ENCODE peak calls at places on chromosomes 12 and 14, in seven cellular contexts. F, D, B, N, I, H and G are unnamed samples.
A peak's percentile ranks its signal among the peaks of the same experiment; 100 is the strongest.

GRCh38 chr12:124036117-124037109 is 63.4 kb downstream of the ZNF664 start:
- DNase-seq in F (peak; percentile 15), D (no peak), B (peak; percentile 36), N (peak; percentile 27), I (peak; percentile 56), H (peak; percentile 44), G (no peak)

GRCh38 chr12:93650626-93651025 is 26.5 kb upstream of the CRADD start:
- DNase-seq in F (no peak), D (no peak), B (no peak), N (no peak), I (no peak), H (no peak), G (no peak)

GRCh38 chr12:48882325-48882687 is 16.6 kb upstream of the RND1 start:
- DNase-seq in F (no peak), D (no peak), B (peak; percentile 40), N (no peak), I (no peak), H (peak; percentile 66), G (no peak)

GRCh38 chr12:6627598-6627997 is 8.2 kb downstream of the LPAR5 start:
- DNase-seq in F (no peak), D (no peak), B (no peak), N (no peak), I (no peak), H (no peak), G (no peak)

GRCh38 chr14:98962118-98962517 is 309.9 kb downstream of the BCL11B start:
- DNase-seq in F (no peak), D (no peak), B (no peak), N (no peak), I (no peak), H (no peak), G (no peak)

GRCh38 chr12:8678661-8679111 is 16.1 kb upstream of the MFAP5 start:
- DNase-seq in F (no peak), D (peak; percentile 72), B (no peak), N (no peak), I (no peak), H (no peak), G (no peak)

GRCh38 chr12:62684586-62685295 is 218.1 kb downstream of the MON2 start:
- DNase-seq in F (no peak), D (no peak), B (no peak), N (no peak), I (no peak), H (no peak), G (no peak)

GRCh38 chr12:55743967-55744931 is 1.3 kb downstream of the GDF11 start:
- DNase-seq in F (no peak), D (no peak), B (no peak), N (no peak), I (no peak), H (no peak), G (no peak)

GRCh38 chr14:92729632-92730358 is 18.6 kb downstream of the LGMN start:
- DNase-seq in F (no peak), D (no peak), B (no peak), N (no peak), I (no peak), H (peak; percentile 96), G (no peak)

GRCh38 chr14:103111297-103111981 is 11.8 kb upstream of the TNFAIP2 start:
- DNase-seq in F (no peak), D (no peak), B (peak; percentile 52), N (no peak), I (no peak), H (no peak), G (no peak)

GRCh38 chr12:7989827-7990491 is 42.6 kb upstream of the FOXJ2 start:
- DNase-seq in F (no peak), D (no peak), B (peak; percentile 74), N (no peak), I (no peak), H (peak; percentile 12), G (peak; percentile 16)

GRCh38 chr14:94474581-94475031 is 1.4 kb downstream of the SERPINA9 start:
- DNase-seq in F (no peak), D (peak; percentile 7), B (no peak), N (no peak), I (no peak), H (peak; percentile 25), G (no peak)

GRCh38 chr12:93862424-93862823 is 185.2 kb downstream of the CRADD start:
- DNase-seq in F (no peak), D (no peak), B (no peak), N (no peak), I (no peak), H (no peak), G (no peak)

GRCh38 chr12:121132601-121133481 is at the start of gene P2RX7:
- DNase-seq in F (peak; percentile 56), D (peak; percentile 68), B (peak; percentile 90), N (peak; percentile 40), I (peak; percentile 59), H (peak; percentile 52), G (no peak)

GRCh38 chr14:20434701-20435453 is 1.1 kb downstream of the KLHL33 start:
- DNase-seq in F (no peak), D (no peak), B (peak; percentile 33), N (no peak), I (no peak), H (no peak), G (no peak)

GRCh38 chr12:67091678-67092077 is 177.5 kb upstream of the CAND1 start:
- DNase-seq in F (no peak), D (no peak), B (no peak), N (no peak), I (no peak), H (no peak), G (no peak)

GRCh38 chr14:29627141-29627540 is 300.5 kb downstream of the PRKD1 start:
- DNase-seq in F (no peak), D (no peak), B (no peak), N (no peak), I (no peak), H (peak; percentile 57), G (no peak)

GRCh38 chr12:97985834-97986233 is 523.2 kb downstream of the RMST start:
- DNase-seq in F (no peak), D (no peak), B (no peak), N (no peak), I (no peak), H (no peak), G (no peak)

GRCh38 chr12:5329118-5329517 is 102.8 kb upstream of the NTF3 start:
- DNase-seq in F (no peak), D (no peak), B (no peak), N (no peak), I (no peak), H (no peak), G (no peak)

GRCh38 chr14:91374897-91375747 is 42.5 kb downstream of the CCDC88C start:
- DNase-seq in F (no peak), D (no peak), B (no peak), N (no peak), I (no peak), H (no peak), G (no peak)

GRCh38 chr12:100346660-100347059 is 10.2 kb upstream of the SLC17A8 start:
- DNase-seq in F (no peak), D (no peak), B (no peak), N (no peak), I (no peak), H (peak; percentile 39), G (no peak)

GRCh38 chr12:93624595-93625294 is 52.3 kb downstream of the SOCS2 start:
- DNase-seq in F (peak; percentile 75), D (no peak), B (no peak), N (peak; percentile 63), I (peak; percentile 91), H (peak; percentile 98), G (no peak)

GRCh38 chr12:32509328-32510122 is 110.2 kb downstream of the FGD4 start:
- DNase-seq in F (no peak), D (no peak), B (no peak), N (no peak), I (no peak), H (no peak), G (no peak)

GRCh38 chr12:264269-264668 is 1.6 kb upstream of the SLC6A13 start:
- DNase-seq in F (no peak), D (no peak), B (no peak), N (no peak), I (no peak), H (no peak), G (no peak)

GRCh38 chr12:32454075-32454474 is 54.7 kb downstream of the FGD4 start:
- DNase-seq in F (peak; percentile 35), D (no peak), B (no peak), N (no peak), I (peak; percentile 47), H (peak; percentile 67), G (no peak)

GRCh38 chr12:53441040-53441833 is at the start of gene PRR13:
- DNase-seq in F (peak; percentile 99), D (peak; percentile 99), B (peak; percentile 99), N (peak; percentile 98), I (peak; percentile 99), H (peak; percentile 99), G (peak; percentile 95)
- TF ChIP-seq POLR2A in F (peak; percentile 95), D (peak; percentile 94), B (peak; percentile 94), N (peak; percentile 97), I (peak; percentile 95), H (peak; percentile 92), G (peak; percentile 74)

DNA sequence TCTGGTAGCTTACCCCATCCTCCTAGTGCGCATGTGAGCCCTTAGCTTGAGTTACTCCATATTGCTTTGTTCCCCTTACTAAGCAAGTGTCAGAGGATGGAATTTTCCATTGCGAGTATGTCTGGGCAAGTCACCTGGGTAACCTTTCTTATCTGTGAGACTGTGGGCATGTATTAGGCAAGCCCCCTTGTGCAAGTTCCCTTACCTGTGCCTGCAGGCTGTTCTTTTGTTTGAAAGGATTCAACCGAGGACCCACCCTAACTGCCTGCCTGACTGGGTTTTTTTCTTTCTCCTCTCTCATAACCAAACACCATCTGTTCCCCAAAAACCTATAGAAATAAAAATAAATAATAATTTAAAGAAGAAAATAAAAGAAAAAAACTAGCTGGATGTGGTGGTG is 22.3 kb upstream of the PPP2R5E start:
- DNase-seq in F (no peak), D (no peak), B (no peak), N (no peak), I (no peak), H (no peak), G (no peak)
- H3K4me3 ChIP-seq in F (no peak overlapping the region), D (no peak overlapping the region), B (no peak overlapping the region), N (no peak overlapping the region), I (no peak overlapping the region), H (no peak overlapping the region), G (no peak overlapping the region)

GRCh38 chr14:63203618-63204406 is 431 bp upstream of the RHOJ start:
- DNase-seq in F (no peak), D (peak; percentile 76), B (peak; percentile 40), N (no peak), I (no peak), H (peak; percentile 99), G (peak; percentile 7)
- TF ChIP-seq POLR2A in F (no peak), D (no peak), B (no peak), N (no peak), I (no peak), H (peak; percentile 68), G (no peak)

GRCh38 chr12:130142736-130143135 is 19.5 kb upstream of the FZD10 start:
- DNase-seq in F (no peak), D (peak; percentile 45), B (no peak), N (no peak), I (no peak), H (no peak), G (no peak)

GRCh38 chr12:130141901-130142683 is 20.2 kb upstream of the FZD10 start:
- DNase-seq in F (no peak), D (no peak), B (no peak), N (no peak), I (no peak), H (no peak), G (no peak)

GRCh38 chr12:130145731-130146130 is 16.5 kb upstream of the FZD10 start:
- DNase-seq in F (no peak), D (no peak), B (no peak), N (no peak), I (no peak), H (no peak), G (no peak)

GRCh38 chr12:130143136-130143535 is 19.1 kb upstream of the FZD10 start:
- DNase-seq in F (no peak), D (no peak), B (no peak), N (no peak), I (no peak), H (no peak), G (no peak)

GRCh38 chr12:130144256-130144655 is 18.0 kb upstream of the FZD10 start:
- DNase-seq in F (no peak), D (no peak), B (no peak), N (no peak), I (no peak), H (no peak), G (no peak)
- H3K4me3 ChIP-seq in F (no peak overlapping the region), D (no peak overlapping the region), B (no peak overlapping the region), N (no peak overlapping the region), I (no peak overlapping the region), H (no peak overlapping the region), G (no peak overlapping the region)